ENCODE peak calls at places on chromosome 6, in six cellular contexts. W, D, J, C, Q and B are unnamed samples.

GRCh38 chr6:5135783-5136376 is 50.7 kb downstream of the PPP1R3G start:
- DNase-seq in C (peak), W (no peak), Q (no peak), J (no peak), D (peak), B (no peak)

GRCh38 chr6:105215506-105215905 is 35.7 kb upstream of the POPDC3 start:
- DNase-seq in Q (no peak), W (no peak), J (no peak), C (no peak), D (no peak), B (no peak)

GRCh38 chr6:7156666-7157278 is 49.0 kb downstream of the RREB1 start:
- DNase-seq in J (no peak), W (no peak), D (no peak), C (no peak), Q (peak), B (no peak)

GRCh38 chr6:18412644-18413043 is 25.5 kb downstream of the RNF144B start:
- DNase-seq in W (no peak), C (no peak), Q (no peak), J (no peak), D (no peak), B (no peak)

GRCh38 chr6:119129148-119129967 is 50.9 kb upstream of the FAM184A start:
- DNase-seq in C (peak), W (no peak), D (no peak), Q (no peak), J (no peak), B (no peak)

GRCh38 chr6:84033523-84034451 is at the start of gene MRAP2:
- DNase-seq in D (peak), C (peak), J (no peak), W (no peak), Q (peak), B (no peak)

GRCh38 chr6:11515773-11516172 is 21.8 kb upstream of the TMEM170B start:
- DNase-seq in C (no peak), D (no peak), J (no peak), W (no peak), Q (no peak), B (no peak)

GRCh38 chr6:11614534-11615213 is 77.1 kb downstream of the TMEM170B start:
- DNase-seq in Q (no peak), C (no peak), J (no peak), D (no peak), W (no peak), B (no peak)

GRCh38 chr6:143396497-143397228 is 53.8 kb downstream of the ADAT2 start:
- DNase-seq in J (no peak), W (no peak), C (no peak), Q (no peak), D (no peak), B (no peak)

GRCh38 chr6:99521557-99522286 is 6.5 kb upstream of the USP45 start:
- DNase-seq in Q (peak), W (no peak), J (no peak), C (peak), D (no peak), B (no peak)

GRCh38 chr6:99522531-99522930 is 7.3 kb upstream of the USP45 start:
- DNase-seq in D (no peak), J (no peak), Q (no peak), C (no peak), W (no peak), B (no peak)

GRCh38 chr6:99519446-99519845 is 4.2 kb upstream of the USP45 start:
- DNase-seq in D (no peak), J (no peak), Q (no peak), W (no peak), C (no peak), B (no peak)

GRCh38 chr6:99520855-99521556 is 5.8 kb upstream of the USP45 start:
- DNase-seq in D (peak), C (peak), W (peak), J (peak), Q (peak), B (peak)
- TF ChIP-seq CTCF in D (peak), C (peak), W (peak), J (peak), Q (peak), B (peak)

GRCh38 chr6:117469791-117470190 is 12.7 kb upstream of the DCBLD1 start:
- DNase-seq in Q (no peak), D (no peak), W (no peak), C (no peak), J (no peak), B (no peak)

GRCh38 chr6:117469356-117469755 is 13.1 kb upstream of the DCBLD1 start:
- DNase-seq in D (no peak), C (no peak), Q (no peak), W (no peak), J (no peak), B (no peak)

GRCh38 chr6:117467876-117468275 is 14.6 kb upstream of the DCBLD1 start:
- DNase-seq in Q (no peak), W (no peak), D (no peak), C (no peak), J (no peak), B (no peak)

GRCh38 chr6:117473401-117473800 is 9.1 kb upstream of the DCBLD1 start:
- DNase-seq in C (no peak), J (no peak), Q (no peak), W (no peak), D (no peak), B (no peak)

GRCh38 chr6:117472667-117473066 is 9.8 kb upstream of the DCBLD1 start:
- DNase-seq in D (no peak), C (no peak), Q (no peak), W (no peak), J (no peak), B (no peak)
- TF ChIP-seq CTCF in D (no peak), C (no peak), Q (no peak), W (no peak), J (no peak), B (no peak)

DNA sequence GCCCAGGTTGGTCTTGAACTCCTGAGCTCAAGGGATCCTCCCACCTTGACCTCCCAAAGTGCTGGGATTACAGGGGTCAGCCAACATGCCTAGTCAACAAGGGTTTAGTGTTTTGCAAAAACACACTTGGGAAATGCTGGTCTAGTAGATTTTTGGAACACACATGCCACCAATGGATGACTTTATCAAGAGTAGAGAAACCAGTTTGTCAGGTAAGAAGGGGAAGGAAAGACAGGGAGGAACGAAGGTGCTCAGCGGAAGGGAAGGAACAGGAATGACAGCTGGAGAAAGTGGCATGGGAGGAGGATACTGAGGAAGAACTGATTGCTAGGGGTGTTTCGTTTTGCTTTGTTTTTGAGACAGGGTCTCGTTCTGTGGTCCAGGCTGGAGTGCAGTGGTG is 15.6 kb upstream of the SEC63 start:
- DNase-seq in J (no peak), C (no peak), D (no peak), W (no peak), Q (no peak), B (no peak)
- TF ChIP-seq CTCF in J (no peak), C (no peak), D (no peak), W (no peak), Q (no peak), B (no peak)

GRCh38 chr6:147195510-147195909 is 8.7 kb upstream of the STXBP5 start:
- DNase-seq in J (no peak), W (no peak), D (no peak), C (no peak), Q (no peak), B (no peak)

GRCh38 chr6:147195987-147196386 is 8.2 kb upstream of the STXBP5 start:
- DNase-seq in Q (no peak), D (no peak), C (no peak), W (no peak), J (no peak), B (no peak)

GRCh38 chr6:147190556-147190955 is 13.7 kb upstream of the STXBP5 start:
- DNase-seq in D (no peak), Q (no peak), W (no peak), C (no peak), J (no peak), B (no peak)

GRCh38 chr6:147192278-147192911 is 11.8 kb upstream of the STXBP5 start:
- DNase-seq in D (no peak), J (no peak), Q (no peak), W (no peak), C (no peak), B (no peak)

DNA sequence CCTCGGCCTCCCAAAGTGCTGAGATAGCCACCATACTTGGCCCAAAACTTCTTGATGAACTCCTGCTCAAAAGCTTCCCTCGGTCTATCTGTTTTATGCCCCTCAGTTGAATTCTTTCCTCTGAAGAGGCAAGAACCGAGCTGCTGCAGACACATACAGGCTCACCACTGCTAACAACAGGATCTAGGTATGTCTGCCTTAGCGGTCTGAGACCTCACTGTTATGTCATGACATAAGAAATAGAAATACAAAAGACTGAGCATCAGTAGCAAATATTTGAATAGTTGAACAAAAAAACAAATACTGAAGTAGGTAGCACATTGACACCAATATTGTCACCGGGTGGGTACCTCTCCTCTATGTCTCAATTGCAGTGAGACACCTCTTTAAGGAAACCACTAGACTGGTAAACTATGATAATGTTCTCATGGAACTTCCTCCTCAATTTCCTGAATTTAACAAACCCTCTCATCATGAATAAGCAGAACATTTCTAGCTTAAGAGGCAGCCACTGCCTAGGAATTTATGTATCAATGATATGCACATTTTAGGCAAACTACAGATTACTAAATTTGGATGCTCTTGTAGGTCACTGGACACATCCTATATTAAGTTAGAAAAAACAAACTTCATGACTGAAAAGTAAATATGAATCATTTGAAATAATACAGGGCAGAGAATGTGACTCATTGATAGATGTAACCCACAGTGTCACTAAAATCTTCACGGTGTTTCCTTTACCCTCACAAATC is 9.4 kb upstream of the STXBP5 start:
- DNase-seq in W (no peak), D (no peak), J (no peak), Q (no peak), C (no peak), B (no peak)
- TF ChIP-seq CTCF in W (no peak), D (no peak), J (no peak), Q (no peak), C (no peak), B (no peak)

GRCh38 chr6:40774932-40775331 is 187.8 kb upstream of the LRFN2 start:
- DNase-seq in C (no peak), Q (no peak), W (no peak), D (no peak), J (no peak), B (no peak)
- TF ChIP-seq CTCF in C (peak), Q (no peak), W (no peak), D (no peak), J (peak), B (no peak)

GRCh38 chr6:147395158-147395557 is 113.3 kb upstream of the SAMD5 start:
- DNase-seq in D (no peak), C (no peak), J (no peak), Q (no peak), W (no peak), B (no peak)

GRCh38 chr6:147392917-147393625 is 115.4 kb upstream of the SAMD5 start:
- DNase-seq in D (no peak), J (no peak), Q (no peak), C (no peak), W (no peak), B (no peak)

GRCh38 chr6:147384737-147385710 is 123.5 kb upstream of the SAMD5 start:
- DNase-seq in Q (no peak), J (no peak), D (no peak), C (no peak), W (no peak), B (no peak)

GRCh38 chr6:147389463-147389862 is 119.0 kb upstream of the SAMD5 start:
- DNase-seq in J (no peak), W (no peak), C (no peak), D (no peak), Q (no peak), B (no peak)

GRCh38 chr6:147390909-147391536 is 117.5 kb upstream of the SAMD5 start:
- DNase-seq in C (peak), Q (no peak), D (peak), J (no peak), W (no peak), B (no peak)
- TF ChIP-seq CTCF in C (peak), Q (no peak), D (no peak), J (peak), W (no peak), B (peak)